ENCODE peak calls at places on chromosomes 4 and X, in six cellular contexts. E is iris pigment epithelial cell, I is pancreas, J is hypothalamus, C is fibroblast of pulmonary artery, W is kidney tubule cell. F is an unnamed sample.

GRCh38 chr4:1021386-1022050 is 10.1 kb downstream of the FGFRL1 start:
- DNase-seq in I (no peak), C (no peak), J (no peak), E (no peak), W (no peak), F (no peak)

GRCh38 chr4:181569553-181569952 is 673.6 kb upstream of the TENM3 start:
- DNase-seq in I (no peak), W (peak; percentile 44), J (no peak), E (peak; percentile 67), C (peak; percentile 65), F (peak; percentile 50)

GRCh38 chrX:70088281-70088680 is 26.0 kb downstream of the OTUD6A start:
- DNase-seq in E (no peak), W (no peak), J (no peak), C (peak; percentile 16), I (no peak), F (no peak)

GRCh38 chr4:70269674-70270073 is 27.3 kb downstream of the CSN3 start:
- DNase-seq in E (peak; percentile 27), W (no peak), J (no peak), C (peak; percentile 27), I (no peak), F (peak; percentile 11)

GRCh38 chrX:150438165-150438564 is 75.0 kb downstream of the MAMLD1 start:
- DNase-seq in J (no peak), C (peak; percentile 26), I (no peak), E (peak; percentile 46), W (no peak), F (no peak)

GRCh38 chr4:40718571-40718970 is 31.2 kb upstream of the NSUN7 start:
- DNase-seq in J (no peak), C (no peak), I (peak; percentile 59), W (no peak), E (no peak), F (no peak)

GRCh38 chr4:138893991-138894390 is 121.6 kb upstream of the NOCT start:
- DNase-seq in E (no peak), J (no peak), W (no peak), I (no peak), C (no peak), F (no peak)

GRCh38 chr4:158053801-158054200 is 119.0 kb downstream of the GASK1B start:
- DNase-seq in J (no peak), W (no peak), I (no peak), C (no peak), E (no peak), F (no peak)

GRCh38 chr4:7210818-7211217 is 18.5 kb downstream of the SORCS2 start:
- DNase-seq in J (no peak), C (peak; percentile 73), W (peak; percentile 90), I (no peak), E (peak; percentile 91), F (peak; percentile 81)

GRCh38 chr4:142474398-142475087 is 371.6 kb downstream of the INPP4B start:
- DNase-seq in E (peak; percentile 7), C (no peak), I (peak; percentile 27), J (no peak), W (peak; percentile 90), F (no peak)

GRCh38 chrX:29662759-29663503 is 552.4 kb upstream of the MAGEB2 start:
- DNase-seq in W (peak; percentile 98), I (no peak), C (peak; percentile 87), E (peak; percentile 98), J (no peak), F (peak; percentile 86)

GRCh38 chr4:81257021-81257420 is 42.0 kb upstream of the PRKG2 start:
- DNase-seq in I (no peak), E (peak; percentile 79), J (no peak), W (peak; percentile 42), C (peak; percentile 69), F (no peak)